ENCODE peak calls at places on chromosomes 12 and 14, in five cellular contexts. A is HepG2, F is NT2/D1, J is H1, X is GM12878. R is an unnamed sample.

GRCh38 chr12:5432011-5432400 is at the start of gene NTF3:
- DNase-seq in A (no peak), F (no peak), J (no peak), X (no peak), R (peak; percentile 37)

GRCh38 chr12:11727133-11727664 is 77.7 kb downstream of the ETV6 start:
- DNase-seq in A (peak; percentile 56), F (no peak), J (no peak), X (peak; percentile 87), R (no peak)

GRCh38 chr14:71121711-71122110 is 214.5 kb downstream of the PCNX1 start:
- DNase-seq in A (no peak), F (no peak), J (no peak), X (no peak), R (no peak)

GRCh38 chr12:6863033-6863432 is 4.3 kb upstream of the TPI1 start:
- DNase-seq in A (no peak), F (no peak), J (no peak), X (no peak), R (no peak)

GRCh38 chr14:64572721-64573508 is 23.2 kb downstream of the PPP1R36 start:
- DNase-seq in A (no peak), F (peak; percentile 47), J (no peak), X (no peak), R (no peak)

GRCh38 chr14:32027255-32027939 is 49.7 kb upstream of the ARHGAP5 start:
- DNase-seq in A (peak; percentile 56), F (no peak), J (no peak), X (no peak), R (no peak)

GRCh38 chr12:51891843-51892242 is 3.9 kb downstream of the ANKRD33 start:
- DNase-seq in A (no peak), F (no peak), J (no peak), X (no peak), R (no peak)

GRCh38 chr12:20474443-20474842 is 106.1 kb downstream of the PDE3A start:
- DNase-seq in A (no peak), F (peak; percentile 33), J (no peak), X (no peak), R (no peak)

GRCh38 chr14:54662491-54663116 is 95.7 kb downstream of the SAMD4A start:
- DNase-seq in A (peak; percentile 23), F (no peak), J (no peak), X (no peak), R (no peak)

GRCh38 chr12:124030008-124030407 is 57.0 kb downstream of the ZNF664 start:
- DNase-seq in A (no peak), F (no peak), J (no peak), X (no peak), R (no peak)

GRCh38 chr12:124030510-124030909 is 57.5 kb downstream of the ZNF664 start:
- DNase-seq in A (no peak), F (no peak), J (no peak), X (no peak), R (peak; percentile 17)

GRCh38 chr12:124027753-124028559 is 54.9 kb downstream of the ZNF664 start:
- DNase-seq in A (no peak), F (no peak), J (no peak), X (no peak), R (no peak)

GRCh38 chr12:124026755-124027745 is 54.0 kb downstream of the ZNF664 start:
- DNase-seq in A (no peak), F (no peak), J (no peak), X (no peak), R (no peak)

DNA sequence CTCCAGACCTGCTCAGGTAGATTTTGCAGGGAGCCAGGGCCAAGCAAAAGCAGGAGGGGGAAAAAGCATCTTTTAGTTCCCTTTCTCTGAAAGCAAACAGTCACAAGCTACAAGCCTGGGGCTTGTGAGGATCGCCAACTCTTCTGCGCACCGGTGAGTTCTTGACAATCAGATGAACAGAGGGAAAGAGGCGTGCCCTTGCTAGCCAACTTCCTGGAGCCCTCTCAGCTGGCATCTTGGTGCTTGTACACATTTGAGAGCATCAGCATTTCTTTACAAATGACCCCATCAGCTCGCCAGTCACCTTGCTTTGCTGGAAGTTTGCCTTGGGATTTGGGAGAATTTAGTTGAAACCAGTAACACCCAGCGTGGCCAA is 55.5 kb downstream of the ZNF664 start:
- DNase-seq in A (no peak), F (no peak), J (no peak), X (no peak), R (no peak)
- TF ChIP-seq SUZ12 in A (no peak), F (no peak), J (no peak), X (no peak), R (no peak)

GRCh38 chr12:33588082-33588712 is 148.6 kb upstream of the SYT10 start:
- DNase-seq in A (no peak), F (peak; percentile 77), J (peak; percentile 64), X (no peak), R (no peak)
- TF ChIP-seq SUZ12 in A (no peak), F (no peak), J (no peak), X (no peak), R (no peak)

GRCh38 chr14:102592969-102593840 is 756 bp downstream of the RCOR1 start:
- DNase-seq in A (no peak), F (no peak), J (no peak), X (no peak), R (peak; percentile 56)

GRCh38 chr14:102594514-102595175 is 2.2 kb downstream of the RCOR1 start:
- DNase-seq in A (peak; percentile 70), F (no peak), J (no peak), X (peak; percentile 66), R (peak; percentile 68)

GRCh38 chr14:102591372-102591943 is 991 bp upstream of the RCOR1 start:
- DNase-seq in A (no peak), F (no peak), J (no peak), X (no peak), R (no peak)

GRCh38 chr14:102591944-102592772 is at the start of gene RCOR1:
- DNase-seq in A (peak; percentile 89), F (peak; percentile 83), J (peak; percentile 84), X (peak; percentile 80), R (peak; percentile 97)

GRCh38 chr14:102593841-102594170 is 1.4 kb downstream of the RCOR1 start:
- DNase-seq in A (no peak), F (no peak), J (no peak), X (no peak), R (no peak)
- TF ChIP-seq SUZ12 in A (no peak), F (no peak), J (no peak), X (no peak), R (no peak)

GRCh38 chr12:9786726-9787339 is 26.1 kb upstream of the CD69 start:
- DNase-seq in A (no peak), F (no peak), J (no peak), X (no peak), R (no peak)

GRCh38 chr12:9782547-9783382 is 22.1 kb upstream of the CD69 start:
- DNase-seq in A (no peak), F (peak; percentile 64), J (no peak), X (no peak), R (no peak)

GRCh38 chr12:9784326-9784725 is 23.6 kb upstream of the CD69 start:
- DNase-seq in A (no peak), F (peak; percentile 47), J (no peak), X (no peak), R (no peak)

GRCh38 chr12:9784816-9785215 is 24.1 kb upstream of the CD69 start:
- DNase-seq in A (no peak), F (no peak), J (no peak), X (no peak), R (no peak)

DNA sequence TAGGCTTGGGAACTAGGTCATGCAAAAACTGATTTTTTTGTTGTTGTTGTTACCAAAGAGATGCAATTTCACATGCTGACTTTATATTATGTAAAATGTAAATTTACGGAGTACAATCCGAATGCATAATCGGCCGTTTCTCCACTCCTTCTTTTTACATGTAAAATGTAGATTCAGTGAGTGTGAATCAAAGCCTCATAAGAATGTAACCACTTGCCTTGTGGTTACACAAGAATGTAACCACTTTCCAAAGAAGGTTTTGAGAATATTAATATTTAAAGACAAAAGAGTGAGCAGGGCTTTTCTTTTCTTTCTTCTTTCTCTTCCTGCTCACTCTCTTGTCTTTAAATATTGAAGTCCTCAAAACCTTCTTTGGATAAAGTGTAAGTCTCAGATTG is 26.6 kb upstream of the CD69 start:
- DNase-seq in A (no peak), F (no peak), J (no peak), X (no peak), R (no peak)
- TF ChIP-seq SUZ12 in A (no peak), F (no peak), J (no peak), X (no peak), R (no peak)

GRCh38 chr14:29236848-29237247 is 470.3 kb downstream of the FOXG1 start:
- DNase-seq in A (no peak), F (no peak), J (no peak), X (no peak), R (no peak)
- TF ChIP-seq SUZ12 in A (no peak), F (no peak), J (no peak), X (no peak), R (no peak)

GRCh38 chr12:70383484-70383883 is 17.4 kb downstream of the KCNMB4 start:
- DNase-seq in A (no peak), F (no peak), J (no peak), X (no peak), R (no peak)

GRCh38 chr12:70383886-70384285 is 17.8 kb downstream of the KCNMB4 start:
- DNase-seq in A (no peak), F (no peak), J (no peak), X (no peak), R (no peak)

DNA sequence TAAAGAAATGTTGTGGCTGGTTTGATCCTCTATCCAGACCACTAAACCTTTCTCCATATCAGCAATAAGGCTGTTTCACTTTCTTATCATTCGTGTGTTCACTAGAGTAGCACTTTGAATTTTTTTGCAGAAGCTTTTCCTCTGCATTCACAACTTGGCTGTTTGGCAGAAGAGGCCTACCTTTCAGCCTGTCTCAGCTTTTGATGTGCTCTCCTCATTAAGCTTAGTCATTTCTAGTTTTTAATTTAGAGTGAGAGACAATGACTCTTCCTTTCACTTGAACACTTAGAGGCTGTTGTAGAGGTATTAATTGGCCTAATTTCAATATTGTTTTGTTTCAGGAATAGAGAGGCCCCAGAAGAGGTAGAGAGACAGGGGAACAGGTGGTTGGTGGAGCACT is 13.8 kb downstream of the KCNMB4 start:
- DNase-seq in A (no peak), F (no peak), J (no peak), X (no peak), R (no peak)
- TF ChIP-seq SUZ12 in A (no peak), F (no peak), J (no peak), X (no peak), R (no peak)

GRCh38 chr12:57341275-57341990 is 89.4 kb downstream of the R3HDM2 start:
- DNase-seq in A (no peak), F (no peak), J (no peak), X (no peak), R (no peak)
- TF ChIP-seq SUZ12 in A (no peak), F (no peak), J (no peak), X (no peak), R (no peak)

GRCh38 chr14:37048666-37049071 is 123.7 kb downstream of the SLC25A21 start:
- DNase-seq in A (no peak), F (no peak), J (no peak), X (no peak), R (no peak)
- TF ChIP-seq SUZ12 in A (no peak), F (no peak), J (no peak), X (no peak), R (no peak)

GRCh38 chr14:47278233-47278842 is 397.1 kb downstream of the MDGA2 start:
- DNase-seq in A (peak; percentile 11), F (peak; percentile 44), J (peak; percentile 54), X (no peak), R (peak; percentile 60)
- TF ChIP-seq SUZ12 in A (no peak), F (no peak), J (no peak), X (no peak), R (no peak)